ENCODE peak calls at places on chromosomes 7 and 10, in nine cellular contexts. I, O, R, N, B, M, F, Q and L are unnamed samples.

GRCh38 chr10:132960071-132960472 is 17.7 kb upstream of the CFAP46 start:
- DNase-seq in O (no peak), R (no peak), B (no peak), I (no peak), M (no peak), Q (no peak), N (no peak), F (no peak), L (peak)

GRCh38 chr10:74432841-74433594 is 282.0 kb downstream of the ADK start:
- DNase-seq in B (no peak), I (peak), N (peak), R (peak), F (no peak), O (no peak), M (peak), Q (no peak), L (no peak)

GRCh38 chr7:150945171-150945852 is 32.8 kb downstream of the KCNH2 start:
- DNase-seq in R (no peak), N (no peak), M (no peak), F (no peak), Q (no peak), O (no peak), B (no peak), I (no peak), L (peak)

GRCh38 chr7:55527314-55527713 is 45.0 kb downstream of the VOPP1 start:
- DNase-seq in R (no peak), M (no peak), Q (no peak), N (no peak), O (no peak), B (no peak), I (no peak), F (no peak), L (no peak)

GRCh38 chr10:109962247-109962646 is 38.9 kb upstream of the XPNPEP1 start:
- DNase-seq in F (no peak), M (peak), N (no peak), Q (no peak), O (no peak), B (no peak), R (no peak), I (no peak), L (no peak)

GRCh38 chr7:40369641-40370277 is 235.0 kb downstream of the SUGCT start:
- DNase-seq in B (no peak), N (no peak), M (no peak), F (no peak), Q (no peak), O (no peak), R (no peak), I (no peak), L (no peak)

GRCh38 chr7:121741896-121742295 is 131.1 kb upstream of the PTPRZ1 start:
- DNase-seq in Q (no peak), F (no peak), N (no peak), B (no peak), R (no peak), I (no peak), O (no peak), M (peak), L (no peak)

GRCh38 chr10:93461124-93461806 is 20.9 kb downstream of the MYOF start:
- DNase-seq in Q (no peak), N (no peak), F (no peak), I (peak), M (no peak), O (no peak), R (no peak), B (no peak), L (no peak)

GRCh38 chr7:78585958-78586357 is 787.4 kb downstream of the PHTF2 start:
- DNase-seq in R (no peak), N (no peak), F (no peak), Q (no peak), O (no peak), B (no peak), I (peak), M (no peak), L (no peak)

GRCh38 chr7:18638594-18639452 is 143.3 kb downstream of the HDAC9 start:
- DNase-seq in O (no peak), R (no peak), B (no peak), F (no peak), M (peak), Q (no peak), I (peak), N (no peak), L (no peak)

GRCh38 chr10:63213489-63213888 is 80.4 kb downstream of the NRBF2 start:
- DNase-seq in I (no peak), R (no peak), O (no peak), M (no peak), Q (no peak), B (no peak), F (no peak), N (no peak), L (no peak)

GRCh38 chr7:132061931-132062330 is 505.5 kb upstream of the PODXL start:
- DNase-seq in F (no peak), N (no peak), I (peak), B (no peak), Q (no peak), M (peak), R (no peak), O (no peak), L (no peak)

GRCh38 chr10:64385355-64385754 is 864.2 kb downstream of the REEP3 start:
- DNase-seq in Q (peak), F (no peak), I (no peak), N (no peak), M (no peak), B (no peak), O (no peak), R (no peak), L (no peak)

GRCh38 chr10:4535531-4535930 is 290.5 kb upstream of the AKR1E2 start:
- DNase-seq in B (no peak), R (no peak), I (no peak), F (no peak), Q (no peak), M (no peak), O (no peak), N (no peak), L (no peak)

GRCh38 chr7:7522421-7522820 is 13.3 kb downstream of the COL28A1 start:
- DNase-seq in F (no peak), Q (no peak), B (no peak), R (no peak), I (peak), O (no peak), N (no peak), M (no peak), L (no peak)

GRCh38 chr10:87618470-87619423 is 40.9 kb upstream of the PAPSS2 start:
- DNase-seq in Q (no peak), O (no peak), I (peak), N (no peak), F (no peak), R (no peak), M (no peak), B (no peak), L (no peak)

GRCh38 chr7:34900891-34901493 is 136.3 kb downstream of the DPY19L1 start:
- DNase-seq in O (no peak), N (no peak), I (peak), Q (peak), M (no peak), F (no peak), R (peak), B (no peak), L (no peak)

GRCh38 chr7:141549582-141549981 is 1.6 kb upstream of the AGK start:
- DNase-seq in N (no peak), I (no peak), M (no peak), B (no peak), F (no peak), R (no peak), Q (no peak), O (no peak), L (no peak)

GRCh38 chr10:10256860-10257259 is 760.8 kb upstream of the CELF2 start:
- DNase-seq in I (no peak), M (no peak), R (no peak), O (no peak), F (no peak), B (no peak), Q (no peak), N (no peak), L (no peak)

GRCh38 chr10:62788861-62789467 is 15.6 kb upstream of the ADO start:
- DNase-seq in R (no peak), M (no peak), O (no peak), I (peak), N (no peak), F (no peak), B (no peak), Q (no peak), L (no peak)

GRCh38 chr7:7564323-7564780 is 2.3 kb upstream of the MIOS start:
- DNase-seq in R (peak), O (no peak), N (no peak), B (no peak), Q (no peak), M (peak), F (no peak), I (peak), L (no peak)

GRCh38 chr7:712601-713457 is 13.7 kb upstream of the DNAAF5 start:
- DNase-seq in O (no peak), N (no peak), F (no peak), Q (peak), I (no peak), M (no peak), R (peak), B (no peak), L (peak)

GRCh38 chr7:80748302-80749042 is 110.0 kb downstream of the CD36 start:
- DNase-seq in O (no peak), B (no peak), Q (peak), I (peak), N (peak), R (no peak), F (no peak), M (no peak), L (no peak)

GRCh38 chr10:119308089-119308488 is 100.7 kb downstream of the GRK5 start:
- DNase-seq in N (no peak), I (no peak), O (no peak), M (no peak), Q (no peak), B (no peak), R (no peak), F (no peak), L (no peak)

GRCh38 chr7:489876-490275 is 29.8 kb downstream of the PDGFA start:
- DNase-seq in Q (no peak), M (no peak), B (no peak), N (no peak), I (no peak), O (no peak), F (no peak), R (no peak), L (no peak)

GRCh38 chr10:79627075-79627474 is 16.3 kb downstream of the SFTPA1 start:
- DNase-seq in R (no peak), F (no peak), N (no peak), O (no peak), I (no peak), Q (no peak), M (no peak), B (no peak), L (no peak)

GRCh38 chr10:77533887-77534278 is 103.7 kb downstream of the KCNMA1 start:
- DNase-seq in N (no peak), B (no peak), O (no peak), F (no peak), I (no peak), Q (no peak), R (no peak), M (peak), L (no peak)

GRCh38 chr7:19572566-19572965 is 136.3 kb downstream of the POLR1F start:
- DNase-seq in I (peak), N (no peak), M (no peak), F (no peak), B (no peak), R (no peak), O (no peak), Q (no peak), L (no peak)

GRCh38 chr10:103847909-103848468 is 7.4 kb downstream of the SH3PXD2A start:
- DNase-seq in I (no peak), F (no peak), B (no peak), M (no peak), N (no peak), O (no peak), Q (peak), R (peak), L (no peak)